ENCODE peak calls at places on chromosomes 5 and 9, in five cellular contexts. Y is skeletal muscle cell; E is EL; I is mesendoderm; D is activated CD4-positive, alpha-beta T cell treated with anti-CD3 and anti-CD28 coated beads for 48 hours. O is an unnamed sample.

GRCh38 chr9:125700791-125701190 is 6.2 kb downstream of the MAPKAP1 start:
- DNase-seq in E (peak), D (peak), I (peak), Y (no peak), O (no peak)

GRCh38 chr5:125575561-125576504 is 829.4 kb upstream of the ZNF608 start:
- DNase-seq in Y (no peak), E (peak), I (peak), D (no peak), O (peak)

GRCh38 chr5:139851558-139851957 is 56.0 kb downstream of the PSD2 start:
- DNase-seq in D (no peak), E (no peak), Y (no peak), I (no peak), O (no peak)

GRCh38 chr9:112149171-112149570 is 25.9 kb downstream of the SUSD1 start:
- DNase-seq in I (no peak), Y (no peak), E (no peak), D (no peak), O (no peak)

GRCh38 chr9:88953401-88954029 is 37.8 kb upstream of the S1PR3 start:
- DNase-seq in D (no peak), I (no peak), Y (peak), E (peak), O (no peak)

GRCh38 chr5:148806520-148806931 is 19.9 kb upstream of the ADRB2 start:
- DNase-seq in E (no peak), D (no peak), I (no peak), Y (no peak), O (no peak)

GRCh38 chr9:14661421-14662059 is 31.7 kb downstream of the ZDHHC21 start:
- DNase-seq in Y (no peak), I (no peak), E (peak), D (no peak), O (no peak)

GRCh38 chr9:80954521-80954920 is 734.8 kb downstream of the TLE1 start:
- DNase-seq in E (no peak), Y (no peak), D (no peak), I (peak), O (no peak)

GRCh38 chr5:849651-850301 is 1.0 kb downstream of the ZDHHC11 start:
- DNase-seq in I (peak), D (no peak), Y (no peak), E (no peak), O (peak)

O was measured in ELF-1.